ENCODE peak calls at places on chromosomes 11 and 22, in five cellular contexts. One of them, this sample, is unnamed.

GRCh38 chr11:130675456-130675855 is 227.0 kb downstream of the ADAMTS15 start:
- DNase-seq in HepG2: no peak
- DNase-seq in K562: no peak
- DNase-seq in SK-N-SH: no peak
- DNase-seq in H1: no peak
- DNase-seq in this sample: no peak

GRCh38 chr11:92322225-92322624 is 97.6 kb downstream of the FAT3 start:
- DNase-seq in HepG2: no peak
- DNase-seq in K562: no peak
- DNase-seq in SK-N-SH: no peak
- DNase-seq in H1: no peak
- DNase-seq in this sample: no peak

GRCh38 chr11:128153697-128154048 is 433.7 kb downstream of the ETS1 start:
- DNase-seq in HepG2: no peak
- DNase-seq in K562: no peak
- DNase-seq in SK-N-SH: no peak
- DNase-seq in H1: no peak
- DNase-seq in this sample: no peak

GRCh38 chr11:110712643-110713468 is 619 bp upstream of the ARHGAP20 start:
- DNase-seq in HepG2: no peak
- DNase-seq in K562: no peak
- DNase-seq in SK-N-SH: peak
- DNase-seq in H1: no peak
- DNase-seq in this sample: no peak

GRCh38 chr11:43366597-43367121 is 7.9 kb downstream of the TTC17 start:
- DNase-seq in HepG2: no peak
- DNase-seq in K562: peak
- DNase-seq in SK-N-SH: no peak
- DNase-seq in H1: no peak
- DNase-seq in this sample: no peak

GRCh38 chr11:57539342-57539741 is 1.9 kb downstream of the SMTNL1 start:
- DNase-seq in HepG2: no peak
- DNase-seq in K562: no peak
- DNase-seq in SK-N-SH: no peak
- DNase-seq in H1: no peak
- DNase-seq in this sample: no peak

GRCh38 chr11:115606223-115607220 is 102.3 kb upstream of the CADM1 start:
- DNase-seq in HepG2: no peak
- DNase-seq in K562: no peak
- DNase-seq in SK-N-SH: peak
- DNase-seq in H1: no peak
- DNase-seq in this sample: no peak

GRCh38 chr11:8671651-8672062 is 10.8 kb downstream of the TRIM66 start:
- DNase-seq in HepG2: no peak
- DNase-seq in K562: no peak
- DNase-seq in SK-N-SH: no peak
- DNase-seq in H1: no peak
- DNase-seq in this sample: no peak

GRCh38 chr11:76836613-76837291 is 24.0 kb upstream of the ACER3 start:
- DNase-seq in HepG2: no peak
- DNase-seq in K562: no peak
- DNase-seq in SK-N-SH: no peak
- DNase-seq in H1: no peak
- DNase-seq in this sample: no peak

GRCh38 chr22:44304354-44304753 is 8.4 kb downstream of the SHISAL1 start:
- DNase-seq in HepG2: no peak
- DNase-seq in K562: no peak
- DNase-seq in SK-N-SH: no peak
- DNase-seq in H1: no peak
- DNase-seq in this sample: no peak

GRCh38 chr22:47816121-47816915 is 1053.9 kb downstream of the TBC1D22A start:
- DNase-seq in HepG2: no peak
- DNase-seq in K562: no peak
- DNase-seq in SK-N-SH: no peak
- DNase-seq in H1: no peak
- DNase-seq in this sample: no peak

GRCh38 chr22:19693981-19694670 is 20.2 kb upstream of the SEPTIN5 start:
- DNase-seq in HepG2: no peak
- DNase-seq in K562: no peak
- DNase-seq in SK-N-SH: no peak
- DNase-seq in H1: no peak
- DNase-seq in this sample: no peak

GRCh38 chr11:114257621-114258558 is 38.3 kb upstream of the NNMT start:
- DNase-seq in HepG2: peak
- DNase-seq in K562: no peak
- DNase-seq in SK-N-SH: peak
- DNase-seq in H1: peak
- DNase-seq in this sample: no peak

GRCh38 chr11:128809128-128809527 is 58.0 kb downstream of the KCNJ1 start:
- DNase-seq in HepG2: no peak
- DNase-seq in K562: no peak
- DNase-seq in SK-N-SH: no peak
- DNase-seq in H1: no peak
- DNase-seq in this sample: no peak

GRCh38 chr11:75229466-75229865 is 11.1 kb upstream of the TPBGL start:
- DNase-seq in HepG2: no peak
- DNase-seq in K562: no peak
- DNase-seq in SK-N-SH: no peak
- DNase-seq in H1: no peak
- DNase-seq in this sample: no peak

GRCh38 chr11:95283653-95284052 is 52.7 kb upstream of the SESN3 start:
- DNase-seq in HepG2: no peak
- DNase-seq in K562: no peak
- DNase-seq in SK-N-SH: no peak
- DNase-seq in H1: no peak
- DNase-seq in this sample: no peak

GRCh38 chr22:40462195-40462988 is 92.0 kb downstream of the SGSM3 start:
- DNase-seq in HepG2: peak
- DNase-seq in K562: no peak
- DNase-seq in SK-N-SH: no peak
- DNase-seq in H1: no peak
- DNase-seq in this sample: no peak

GRCh38 chr22:26570126-26570525 is 19.8 kb downstream of the TPST2 start:
- DNase-seq in HepG2: no peak
- DNase-seq in K562: no peak
- DNase-seq in SK-N-SH: no peak
- DNase-seq in H1: no peak
- DNase-seq in this sample: no peak

GRCh38 chr22:18032455-18033101 is 8.2 kb upstream of the MICAL3 start:
- DNase-seq in HepG2: no peak
- DNase-seq in K562: no peak
- DNase-seq in SK-N-SH: no peak
- DNase-seq in H1: no peak
- DNase-seq in this sample: no peak

GRCh38 chr11:83671295-83671694 is 385.1 kb upstream of the CCDC90B start:
- DNase-seq in HepG2: no peak
- DNase-seq in K562: no peak
- DNase-seq in SK-N-SH: no peak
- DNase-seq in H1: no peak
- DNase-seq in this sample: no peak

GRCh38 chr22:32539631-32540449 is 65.2 kb downstream of the FBXO7 start:
- DNase-seq in HepG2: no peak
- DNase-seq in K562: peak
- DNase-seq in SK-N-SH: no peak
- DNase-seq in H1: no peak
- DNase-seq in this sample: peak

GRCh38 chr11:117932426-117932825 is 3.2 kb upstream of the TMPRSS13 start:
- DNase-seq in HepG2: no peak
- DNase-seq in K562: no peak
- DNase-seq in SK-N-SH: no peak
- DNase-seq in H1: no peak
- DNase-seq in this sample: no peak

GRCh38 chr22:29062286-29062949 is 787 bp upstream of the C22orf31 start:
- DNase-seq in HepG2: peak
- DNase-seq in K562: no peak
- DNase-seq in SK-N-SH: no peak
- DNase-seq in H1: no peak
- DNase-seq in this sample: no peak

GRCh38 chr11:116578971-116579687 is 193.7 kb downstream of the BUD13 start:
- DNase-seq in HepG2: peak
- DNase-seq in K562: no peak
- DNase-seq in SK-N-SH: peak
- DNase-seq in H1: peak
- DNase-seq in this sample: no peak

GRCh38 chr11:129846508-129847335 is 31.1 kb downstream of the TMEM45B start:
- DNase-seq in HepG2: peak
- DNase-seq in K562: no peak
- DNase-seq in SK-N-SH: no peak
- DNase-seq in H1: no peak
- DNase-seq in this sample: peak

GRCh38 chr11:68688881-68689280 is 4.5 kb downstream of the GAL start:
- DNase-seq in HepG2: no peak
- DNase-seq in K562: no peak
- DNase-seq in SK-N-SH: no peak
- DNase-seq in H1: peak
- DNase-seq in this sample: no peak

GRCh38 chr11:118657238-118657637 is 22.2 kb downstream of the TREH start:
- DNase-seq in HepG2: no peak
- DNase-seq in K562: peak
- DNase-seq in SK-N-SH: peak
- DNase-seq in H1: no peak
- DNase-seq in this sample: no peak

GRCh38 chr22:48931452-48931851 is 896.2 kb downstream of the BRD1 start:
- DNase-seq in HepG2: no peak
- DNase-seq in K562: no peak
- DNase-seq in SK-N-SH: no peak
- DNase-seq in H1: no peak
- DNase-seq in this sample: no peak

GRCh38 chr11:70494559-70495350 is 96.4 kb downstream of the CTTN start:
- DNase-seq in HepG2: no peak
- DNase-seq in K562: no peak
- DNase-seq in SK-N-SH: no peak
- DNase-seq in H1: no peak
- DNase-seq in this sample: no peak

GRCh38 chr11:35038211-35038930 is 100.6 kb upstream of the CD44 start:
- DNase-seq in HepG2: no peak
- DNase-seq in K562: peak
- DNase-seq in SK-N-SH: peak
- DNase-seq in H1: no peak
- DNase-seq in this sample: no peak

GRCh38 chr11:5288912-5289525 is 12.7 kb downstream of the OR51B4 start:
- DNase-seq in HepG2: no peak
- DNase-seq in K562: no peak
- DNase-seq in SK-N-SH: no peak
- DNase-seq in H1: no peak
- DNase-seq in this sample: no peak

GRCh38 chr11:130209128-130209932 is 49.7 kb downstream of the ST14 start:
- DNase-seq in HepG2: no peak
- DNase-seq in K562: peak
- DNase-seq in SK-N-SH: peak
- DNase-seq in H1: peak
- DNase-seq in this sample: no peak

GRCh38 chr11:7227724-7228123 is 24.0 kb upstream of the SYT9 start:
- DNase-seq in HepG2: no peak
- DNase-seq in K562: no peak
- DNase-seq in SK-N-SH: no peak
- DNase-seq in H1: no peak
- DNase-seq in this sample: no peak

GRCh38 chr11:36985562-36985961 is 387.5 kb upstream of the RAG2 start:
- DNase-seq in HepG2: no peak
- DNase-seq in K562: no peak
- DNase-seq in SK-N-SH: no peak
- DNase-seq in H1: no peak
- DNase-seq in this sample: no peak
- TF ChIP-seq GABPA in HepG2: no peak
- TF ChIP-seq GABPA in K562: no peak
- TF ChIP-seq GABPA in SK-N-SH: no peak
- TF ChIP-seq GABPA in H1: no peak
- TF ChIP-seq GABPA in this sample: no peak

GRCh38 chr11:61474234-61474633 is 34.3 kb upstream of the LRRC10B start:
- DNase-seq in HepG2: no peak
- DNase-seq in K562: no peak
- DNase-seq in SK-N-SH: no peak
- DNase-seq in H1: no peak
- DNase-seq in this sample: no peak

GRCh38 chr11:61472282-61472681 is 36.3 kb upstream of the LRRC10B start:
- DNase-seq in HepG2: no peak
- DNase-seq in K562: no peak
- DNase-seq in SK-N-SH: no peak
- DNase-seq in H1: no peak
- DNase-seq in this sample: no peak

GRCh38 chr11:61473370-61474025 is 35.1 kb upstream of the LRRC10B start:
- DNase-seq in HepG2: no peak
- DNase-seq in K562: no peak
- DNase-seq in SK-N-SH: no peak
- DNase-seq in H1: no peak
- DNase-seq in this sample: no peak

GRCh38 chr11:61475433-61475832 is 33.1 kb upstream of the LRRC10B start:
- DNase-seq in HepG2: no peak
- DNase-seq in K562: no peak
- DNase-seq in SK-N-SH: no peak
- DNase-seq in H1: no peak
- DNase-seq in this sample: no peak

DNA sequence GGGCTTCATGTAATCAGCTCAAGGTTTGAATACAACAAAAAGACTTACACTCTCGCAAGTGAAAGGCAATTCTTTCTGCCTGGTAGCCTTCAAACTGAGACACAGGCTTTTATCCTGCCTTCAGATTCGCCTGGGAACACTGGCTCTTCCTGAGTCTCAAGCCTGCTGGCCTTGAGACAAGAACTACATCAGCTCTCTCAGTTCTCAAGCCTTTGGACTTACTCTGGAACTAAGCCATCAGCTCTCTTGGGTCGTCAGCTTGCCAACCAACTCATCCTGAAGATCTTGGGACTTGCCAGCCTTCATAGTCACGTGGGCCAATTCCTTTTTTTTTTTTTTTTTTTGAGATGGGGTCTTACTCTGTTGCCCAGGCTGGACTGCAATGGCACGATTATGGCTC is 35.7 kb upstream of the LRRC10B start:
- DNase-seq in HepG2: no peak
- DNase-seq in K562: no peak
- DNase-seq in SK-N-SH: no peak
- DNase-seq in H1: no peak
- DNase-seq in this sample: no peak
- TF ChIP-seq CHD2 in HepG2: no peak
- TF ChIP-seq CHD2 in K562: no peak
- TF ChIP-seq CHD2 in SK-N-SH: no peak
- TF ChIP-seq CHD2 in H1: no peak
- TF ChIP-seq CHD2 in this sample: no peak

GRCh38 chr11:14520902-14521151 is 641 bp upstream of the PSMA1 start:
- DNase-seq in HepG2: peak
- DNase-seq in K562: peak
- DNase-seq in SK-N-SH: peak
- DNase-seq in H1: no peak
- DNase-seq in this sample: no peak
- TF ChIP-seq GABPA in HepG2: no peak
- TF ChIP-seq GABPA in K562: no peak
- TF ChIP-seq GABPA in SK-N-SH: no peak
- TF ChIP-seq GABPA in H1: no peak
- TF ChIP-seq GABPA in this sample: no peak

DNA sequence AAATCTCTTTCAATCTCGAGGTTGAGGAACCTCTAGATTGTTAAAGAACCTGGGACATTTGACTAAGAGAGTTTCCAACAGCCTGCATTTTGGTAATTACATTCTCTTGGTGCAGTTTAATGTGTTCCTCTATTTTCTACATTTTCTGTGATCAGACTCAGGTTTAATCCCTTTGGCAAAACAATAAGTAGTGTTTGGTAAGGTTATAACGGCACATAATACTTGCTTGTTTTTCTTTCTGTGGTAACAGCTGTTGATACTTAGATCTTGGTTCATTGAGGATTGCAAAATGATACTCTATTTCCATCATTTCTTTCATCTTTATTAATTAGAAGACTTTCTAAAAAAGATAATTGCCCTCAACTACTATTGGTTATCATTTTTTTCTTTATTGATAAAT is 271.3 kb downstream of the SBF2 start:
- DNase-seq in HepG2: no peak
- DNase-seq in K562: no peak
- DNase-seq in SK-N-SH: no peak
- DNase-seq in H1: no peak
- DNase-seq in this sample: no peak
- TF ChIP-seq CHD2 in HepG2: no peak
- TF ChIP-seq CHD2 in K562: no peak
- TF ChIP-seq CHD2 in SK-N-SH: no peak
- TF ChIP-seq CHD2 in H1: no peak
- TF ChIP-seq CHD2 in this sample: no peak